ENCODE peak calls at places on chromosomes 6 and 20, in five cellular contexts. One of them, this sample, is unnamed.

GRCh38 chr6:170112583-170112860 is 178.4 kb downstream of the DLL1 start:
- DNase-seq in A549: no peak
- DNase-seq in aorta: peak; percentile 43
- DNase-seq in AG10803: no peak
- DNase-seq in fibroblast of lung: no peak
- DNase-seq in this sample: no peak

GRCh38 chr6:113856011-113856551 is 1.1 kb upstream of the MARCKS start:
- DNase-seq in A549: peak; percentile 38
- DNase-seq in aorta: no peak
- DNase-seq in AG10803: peak; percentile 59
- DNase-seq in fibroblast of lung: peak; percentile 66
- DNase-seq in this sample: peak; percentile 35

GRCh38 chr6:156943167-156943566 is 166.0 kb downstream of the ARID1B start:
- DNase-seq in A549: no peak
- DNase-seq in aorta: no peak
- DNase-seq in AG10803: peak; percentile 52
- DNase-seq in fibroblast of lung: peak; percentile 58
- DNase-seq in this sample: no peak

GRCh38 chr6:53492860-53493634 is 51.9 kb downstream of the GCLC start:
- DNase-seq in A549: peak; percentile 74
- DNase-seq in aorta: no peak
- DNase-seq in AG10803: peak; percentile 64
- DNase-seq in fibroblast of lung: peak; percentile 71
- DNase-seq in this sample: peak; percentile 50

GRCh38 chr6:26521485-26522391 is 16.4 kb upstream of the HMGN4 start:
- DNase-seq in A549: peak; percentile 90
- DNase-seq in aorta: peak; percentile 93
- DNase-seq in AG10803: peak; percentile 87
- DNase-seq in fibroblast of lung: peak; percentile 77
- DNase-seq in this sample: peak; percentile 85

GRCh38 chr6:51335543-51335942 is 516.9 kb downstream of the TFAP2B start:
- DNase-seq in A549: no peak
- DNase-seq in aorta: no peak
- DNase-seq in AG10803: no peak
- DNase-seq in fibroblast of lung: no peak
- DNase-seq in this sample: no peak

GRCh38 chr6:15184441-15184861 is 61.4 kb upstream of the JARID2 start:
- DNase-seq in A549: no peak
- DNase-seq in aorta: no peak
- DNase-seq in AG10803: no peak
- DNase-seq in fibroblast of lung: no peak
- DNase-seq in this sample: no peak

GRCh38 chr6:151136141-151136755 is 103.5 kb upstream of the AKAP12 start:
- DNase-seq in A549: no peak
- DNase-seq in aorta: no peak
- DNase-seq in AG10803: no peak
- DNase-seq in fibroblast of lung: peak; percentile 46
- DNase-seq in this sample: no peak

GRCh38 chr20:54608039-54608745 is 132.8 kb downstream of the DOK5 start:
- DNase-seq in A549: no peak
- DNase-seq in aorta: no peak
- DNase-seq in AG10803: no peak
- DNase-seq in fibroblast of lung: no peak
- DNase-seq in this sample: no peak

GRCh38 chr6:14546036-14546435 is 428.5 kb downstream of the CD83 start:
- DNase-seq in A549: no peak
- DNase-seq in aorta: no peak
- DNase-seq in AG10803: no peak
- DNase-seq in fibroblast of lung: no peak
- DNase-seq in this sample: no peak

GRCh38 chr6:44388135-44388487 is 605 bp downstream of the CDC5L start:
- DNase-seq in A549: no peak
- DNase-seq in aorta: no peak
- DNase-seq in AG10803: peak; percentile 8
- DNase-seq in fibroblast of lung: no peak
- DNase-seq in this sample: no peak

GRCh38 chr20:3720068-3720467 is 7.7 kb upstream of the SIGLEC1 start:
- DNase-seq in A549: no peak
- DNase-seq in aorta: no peak
- DNase-seq in AG10803: no peak
- DNase-seq in fibroblast of lung: no peak
- DNase-seq in this sample: no peak

GRCh38 chr6:114100421-114100820 is 129.5 kb upstream of the HDAC2 start:
- DNase-seq in A549: no peak
- DNase-seq in aorta: no peak
- DNase-seq in AG10803: peak; percentile 26
- DNase-seq in fibroblast of lung: peak; percentile 63
- DNase-seq in this sample: no peak

GRCh38 chr6:168666170-168666569 is 225.2 kb downstream of the SMOC2 start:
- DNase-seq in A549: no peak
- DNase-seq in aorta: no peak
- DNase-seq in AG10803: no peak
- DNase-seq in fibroblast of lung: no peak
- DNase-seq in this sample: no peak

GRCh38 chr6:68642977-68643376 is 7.9 kb downstream of the ADGRB3 start:
- DNase-seq in A549: no peak
- DNase-seq in aorta: no peak
- DNase-seq in AG10803: no peak
- DNase-seq in fibroblast of lung: no peak
- DNase-seq in this sample: no peak

GRCh38 chr20:17971571-17972013 is 2.8 kb downstream of the MGME1 start:
- DNase-seq in A549: no peak
- DNase-seq in aorta: no peak
- DNase-seq in AG10803: peak; percentile 80
- DNase-seq in fibroblast of lung: peak; percentile 83
- DNase-seq in this sample: no peak

GRCh38 chr6:54717849-54718455 is 128.6 kb upstream of the FAM83B start:
- DNase-seq in A549: peak; percentile 48
- DNase-seq in aorta: no peak
- DNase-seq in AG10803: peak; percentile 33
- DNase-seq in fibroblast of lung: peak; percentile 34
- DNase-seq in this sample: peak; percentile 78

GRCh38 chr6:108361312-108361932 is 66.6 kb downstream of the AFG1L start:
- DNase-seq in A549: no peak
- DNase-seq in aorta: no peak
- DNase-seq in AG10803: peak; percentile 28
- DNase-seq in fibroblast of lung: no peak
- DNase-seq in this sample: no peak

GRCh38 chr6:89311530-89311852 is 3.6 kb downstream of the GABRR2 start:
- DNase-seq in A549: no peak
- DNase-seq in aorta: no peak
- DNase-seq in AG10803: no peak
- DNase-seq in fibroblast of lung: no peak
- DNase-seq in this sample: no peak

GRCh38 chr6:53945765-53946407 is 151.1 kb downstream of the LRRC1 start:
- DNase-seq in A549: no peak
- DNase-seq in aorta: no peak
- DNase-seq in AG10803: no peak
- DNase-seq in fibroblast of lung: no peak
- DNase-seq in this sample: no peak

GRCh38 chr6:129251669-129252376 is 368.9 kb downstream of the LAMA2 start:
- DNase-seq in A549: peak; percentile 55
- DNase-seq in aorta: peak; percentile 58
- DNase-seq in AG10803: peak; percentile 77
- DNase-seq in fibroblast of lung: peak; percentile 73
- DNase-seq in this sample: peak; percentile 50

GRCh38 chr6:99348823-99349619 is 453 bp downstream of the FAXC start:
- DNase-seq in A549: no peak
- DNase-seq in aorta: peak; percentile 76
- DNase-seq in AG10803: no peak
- DNase-seq in fibroblast of lung: peak; percentile 30
- DNase-seq in this sample: no peak

GRCh38 chr6:28811873-28812272 is 111.9 kb downstream of the TRIM27 start:
- DNase-seq in A549: peak; percentile 54
- DNase-seq in aorta: no peak
- DNase-seq in AG10803: no peak
- DNase-seq in fibroblast of lung: peak; percentile 8
- DNase-seq in this sample: no peak

GRCh38 chr6:91167846-91168245 is 581.0 kb upstream of the MAP3K7 start:
- DNase-seq in A549: no peak
- DNase-seq in aorta: no peak
- DNase-seq in AG10803: no peak
- DNase-seq in fibroblast of lung: no peak
- DNase-seq in this sample: no peak

GRCh38 chr6:160259143-160259425 is 463 bp upstream of the SLC22A2 start:
- DNase-seq in A549: no peak
- DNase-seq in aorta: no peak
- DNase-seq in AG10803: no peak
- DNase-seq in fibroblast of lung: no peak
- DNase-seq in this sample: no peak
- H3K4me3 ChIP-seq in A549: no peak overlapping the region
- H3K4me3 ChIP-seq in aorta: no peak overlapping the region
- H3K4me3 ChIP-seq in AG10803: no peak overlapping the region
- H3K4me3 ChIP-seq in fibroblast of lung: no peak overlapping the region
- H3K4me3 ChIP-seq in this sample: no peak overlapping the region

GRCh38 chr6:159043986-159044385 is 805 bp downstream of the TAGAP start:
- DNase-seq in A549: no peak
- DNase-seq in aorta: no peak
- DNase-seq in AG10803: no peak
- DNase-seq in fibroblast of lung: no peak
- DNase-seq in this sample: no peak
- H3K4me3 ChIP-seq in A549: no peak overlapping the region
- H3K4me3 ChIP-seq in aorta: no peak overlapping the region
- H3K4me3 ChIP-seq in AG10803: no peak overlapping the region
- H3K4me3 ChIP-seq in fibroblast of lung: no peak overlapping the region
- H3K4me3 ChIP-seq in this sample: no peak overlapping the region

DNA sequence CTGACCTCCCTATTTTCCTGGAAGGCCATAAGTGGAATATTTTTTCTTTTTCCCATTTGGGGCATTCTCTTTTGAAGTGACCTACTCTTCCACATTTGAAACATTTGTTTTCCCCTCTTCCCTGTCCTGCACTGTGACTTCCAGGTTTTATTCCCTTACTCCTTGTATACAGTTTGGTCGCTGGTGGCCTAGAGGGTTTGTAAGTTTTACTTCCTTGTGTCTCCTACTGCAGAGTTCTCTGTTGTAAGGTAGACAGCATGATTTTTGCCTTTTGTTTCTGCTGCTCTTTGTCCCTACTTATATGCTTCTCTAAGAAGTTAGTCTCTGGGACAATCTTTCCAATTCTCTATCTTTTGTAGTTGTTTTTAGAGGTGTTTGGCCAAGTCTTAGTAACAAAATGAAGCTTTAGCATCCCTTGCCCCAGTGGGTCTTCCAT is 7.4 kb upstream of the ZNFX1 start:
- DNase-seq in A549: no peak
- DNase-seq in aorta: no peak
- DNase-seq in AG10803: no peak
- DNase-seq in fibroblast of lung: no peak
- DNase-seq in this sample: peak; percentile 22
- H3K4me3 ChIP-seq in A549: peak overlapping the region; percentile 92
- H3K4me3 ChIP-seq in aorta: no peak overlapping the region
- H3K4me3 ChIP-seq in AG10803: no peak overlapping the region
- H3K4me3 ChIP-seq in fibroblast of lung: no peak overlapping the region
- H3K4me3 ChIP-seq in this sample: no peak overlapping the region

DNA sequence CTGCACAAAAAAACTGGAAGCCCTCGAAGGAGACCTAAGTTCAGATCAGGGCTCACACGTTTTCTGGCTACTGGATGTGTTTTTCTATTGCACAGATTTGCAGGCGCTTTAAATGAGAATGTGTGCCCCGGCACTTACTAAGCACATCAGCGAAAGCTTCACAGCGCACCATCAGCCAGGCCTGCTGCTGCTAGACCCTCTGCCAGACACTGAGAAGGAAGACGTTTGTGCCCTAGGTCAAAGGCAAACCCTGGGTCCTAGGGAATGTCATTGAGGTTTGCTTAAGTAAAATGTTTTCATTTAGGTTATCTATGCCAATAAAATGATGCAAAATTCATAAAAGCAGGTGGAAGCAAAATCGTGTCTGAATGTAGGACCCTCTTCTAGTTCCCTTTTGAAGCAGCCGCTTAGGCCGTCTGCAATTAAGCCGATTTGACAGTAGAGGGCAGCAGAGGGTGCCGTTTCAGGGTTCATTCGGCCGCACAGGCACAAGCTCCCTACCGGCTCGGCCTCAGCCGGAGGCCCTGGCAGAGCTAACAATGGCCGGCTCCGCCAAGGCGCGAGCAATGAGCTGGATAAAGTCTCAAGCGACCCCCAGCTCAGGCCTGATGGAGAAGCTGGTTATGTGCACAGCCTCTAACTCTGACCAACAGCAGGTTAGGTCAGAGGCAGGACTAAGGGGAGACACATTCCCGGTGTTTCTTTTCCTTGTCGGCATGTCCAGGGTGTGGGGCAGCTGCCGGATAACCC is 107.2 kb upstream of the FOXA2 start:
- DNase-seq in A549: peak; percentile 85
- DNase-seq in aorta: peak; percentile 89
- DNase-seq in AG10803: peak; percentile 64
- DNase-seq in fibroblast of lung: peak; percentile 37
- DNase-seq in this sample: peak; percentile 83
- H3K4me3 ChIP-seq in A549: no peak overlapping the region
- H3K4me3 ChIP-seq in aorta: no peak overlapping the region
- H3K4me3 ChIP-seq in AG10803: no peak overlapping the region
- H3K4me3 ChIP-seq in fibroblast of lung: no peak overlapping the region
- H3K4me3 ChIP-seq in this sample: no peak overlapping the region

DNA sequence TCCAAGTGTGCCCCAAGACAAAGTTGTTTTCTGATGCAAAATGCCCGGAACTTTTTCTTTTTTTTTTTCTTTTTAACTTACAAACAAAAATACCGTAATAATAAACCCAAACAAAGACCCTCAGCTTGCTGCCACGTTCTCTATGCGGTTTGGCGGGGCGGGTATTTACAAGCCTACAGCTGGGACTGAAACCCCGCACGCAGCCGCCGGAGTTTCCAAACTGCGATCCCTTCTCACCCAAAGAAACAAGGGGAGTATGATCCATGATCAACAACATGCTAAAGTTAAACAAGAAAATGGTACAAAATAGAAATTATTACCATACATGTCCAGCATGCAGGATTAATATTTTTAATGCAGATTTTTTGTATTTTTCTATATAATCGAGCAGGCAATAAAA is 2.1 kb downstream of the MAFB start:
- DNase-seq in A549: no peak
- DNase-seq in aorta: no peak
- DNase-seq in AG10803: no peak
- DNase-seq in fibroblast of lung: no peak
- DNase-seq in this sample: no peak
- H3K4me3 ChIP-seq in A549: no peak overlapping the region
- H3K4me3 ChIP-seq in aorta: peak overlapping the region; percentile 0
- H3K4me3 ChIP-seq in AG10803: peak overlapping the region; percentile 62
- H3K4me3 ChIP-seq in fibroblast of lung: peak overlapping the region; percentile 76
- H3K4me3 ChIP-seq in this sample: no peak overlapping the region

GRCh38 chr20:37903317-37904007 is 535 bp downstream of the VSTM2L start:
- DNase-seq in A549: peak; percentile 21
- DNase-seq in aorta: no peak
- DNase-seq in AG10803: no peak
- DNase-seq in fibroblast of lung: no peak
- DNase-seq in this sample: no peak

GRCh38 chr20:37901667-37902503 is 1.0 kb upstream of the VSTM2L start:
- DNase-seq in A549: peak; percentile 89
- DNase-seq in aorta: no peak
- DNase-seq in AG10803: peak; percentile 69
- DNase-seq in fibroblast of lung: peak; percentile 72
- DNase-seq in this sample: peak; percentile 65

GRCh38 chr20:37904008-37904675 is 1.2 kb downstream of the VSTM2L start:
- DNase-seq in A549: no peak
- DNase-seq in aorta: no peak
- DNase-seq in AG10803: no peak
- DNase-seq in fibroblast of lung: no peak
- DNase-seq in this sample: no peak

GRCh38 chr20:37901280-37901666 is 1.7 kb upstream of the VSTM2L start:
- DNase-seq in A549: no peak
- DNase-seq in aorta: no peak
- DNase-seq in AG10803: no peak
- DNase-seq in fibroblast of lung: no peak
- DNase-seq in this sample: no peak

GRCh38 chr20:37902504-37903313 is at the start of gene VSTM2L:
- DNase-seq in A549: peak; percentile 82
- DNase-seq in aorta: no peak
- DNase-seq in AG10803: peak; percentile 78
- DNase-seq in fibroblast of lung: peak; percentile 79
- DNase-seq in this sample: peak; percentile 39
- H3K4me3 ChIP-seq in A549: peak within 1 kb of the TSS; percentile 82
- H3K4me3 ChIP-seq in aorta: no peak within 1 kb of the TSS
- H3K4me3 ChIP-seq in AG10803: peak within 1 kb of the TSS; percentile 55
- H3K4me3 ChIP-seq in fibroblast of lung: peak within 1 kb of the TSS; percentile 55
- H3K4me3 ChIP-seq in this sample: peak within 1 kb of the TSS; percentile 8

This sample was measured in Caco-2.